ENCODE peak calls at places on chromosomes 6 and 20, in four cellular contexts. One of them, this sample, is unnamed.

GRCh38 chr6:132167966-132168365 is 216.8 kb upstream of the CCN2 start:
- DNase-seq in A172: no peak
- DNase-seq in T follicular helper cell: no peak
- DNase-seq in GDM1: no peak
- DNase-seq in this sample: no peak

GRCh38 chr6:146551545-146551944 is 7.9 kb downstream of the RAB32 start:
- DNase-seq in A172: no peak
- DNase-seq in T follicular helper cell: no peak
- DNase-seq in GDM1: no peak
- DNase-seq in this sample: no peak

GRCh38 chr6:51024126-51024525 is 205.5 kb downstream of the TFAP2B start:
- DNase-seq in A172: no peak
- DNase-seq in T follicular helper cell: no peak
- DNase-seq in GDM1: no peak
- DNase-seq in this sample: no peak

GRCh38 chr20:33649201-33649631 is 12.9 kb upstream of the C20orf144 start:
- DNase-seq in A172: no peak
- DNase-seq in T follicular helper cell: no peak
- DNase-seq in GDM1: no peak
- DNase-seq in this sample: no peak

GRCh38 chr20:44728835-44729342 is 13.7 kb downstream of the CCN5 start:
- DNase-seq in A172: peak; percentile 93
- DNase-seq in T follicular helper cell: no peak
- DNase-seq in GDM1: no peak
- DNase-seq in this sample: peak; percentile 64

GRCh38 chr6:124223596-124223995 is 419.9 kb downstream of the NKAIN2 start:
- DNase-seq in A172: peak; percentile 66
- DNase-seq in T follicular helper cell: no peak
- DNase-seq in GDM1: no peak
- DNase-seq in this sample: no peak

GRCh38 chr6:20877008-20877937 is 343.0 kb downstream of the CDKAL1 start:
- DNase-seq in A172: peak; percentile 94
- DNase-seq in T follicular helper cell: no peak
- DNase-seq in GDM1: peak; percentile 5
- DNase-seq in this sample: peak; percentile 93

GRCh38 chr6:13681305-13682061 is 30.2 kb downstream of the RANBP9 start:
- DNase-seq in A172: no peak
- DNase-seq in T follicular helper cell: no peak
- DNase-seq in GDM1: no peak
- DNase-seq in this sample: no peak

GRCh38 chr6:16658661-16659060 is 102.6 kb downstream of the ATXN1 start:
- DNase-seq in A172: no peak
- DNase-seq in T follicular helper cell: no peak
- DNase-seq in GDM1: no peak
- DNase-seq in this sample: no peak

GRCh38 chr6:70398783-70399730 is 14.3 kb upstream of the FAM135A start:
- DNase-seq in A172: peak; percentile 76
- DNase-seq in T follicular helper cell: no peak
- DNase-seq in GDM1: no peak
- DNase-seq in this sample: peak; percentile 96

GRCh38 chr6:44104661-44105060 is 22.6 kb downstream of the MRPL14 start:
- DNase-seq in A172: no peak
- DNase-seq in T follicular helper cell: no peak
- DNase-seq in GDM1: no peak
- DNase-seq in this sample: no peak

GRCh38 chr6:86357877-86358276 is 579.5 kb upstream of the HTR1E start:
- DNase-seq in A172: no peak
- DNase-seq in T follicular helper cell: no peak
- DNase-seq in GDM1: no peak
- DNase-seq in this sample: no peak

GRCh38 chr6:11766589-11767450 is 11.8 kb downstream of the ADTRP start:
- DNase-seq in A172: peak; percentile 97
- DNase-seq in T follicular helper cell: no peak
- DNase-seq in GDM1: no peak
- DNase-seq in this sample: peak; percentile 89

GRCh38 chr6:44494011-44494501 is 106.5 kb downstream of the CDC5L start:
- DNase-seq in A172: peak; percentile 67
- DNase-seq in T follicular helper cell: no peak
- DNase-seq in GDM1: no peak
- DNase-seq in this sample: no peak

GRCh38 chr20:824916-825315 is 8.6 kb upstream of the FAM110A start:
- DNase-seq in A172: no peak
- DNase-seq in T follicular helper cell: no peak
- DNase-seq in GDM1: no peak
- DNase-seq in this sample: no peak

GRCh38 chr6:153125032-153125431 is 6.0 kb downstream of the RGS17 start:
- DNase-seq in A172: no peak
- DNase-seq in T follicular helper cell: no peak
- DNase-seq in GDM1: no peak
- DNase-seq in this sample: no peak

GRCh38 chr20:61502433-61502832 is 250.4 kb downstream of the CDH4 start:
- DNase-seq in A172: no peak
- DNase-seq in T follicular helper cell: no peak
- DNase-seq in GDM1: no peak
- DNase-seq in this sample: no peak

GRCh38 chr6:43394982-43395381 is 25.5 kb upstream of the ZNF318 start:
- DNase-seq in A172: no peak
- DNase-seq in T follicular helper cell: no peak
- DNase-seq in GDM1: no peak
- DNase-seq in this sample: no peak

GRCh38 chr6:106431972-106432371 is 71.5 kb downstream of the CRYBG1 start:
- DNase-seq in A172: no peak
- DNase-seq in T follicular helper cell: no peak
- DNase-seq in GDM1: no peak
- DNase-seq in this sample: no peak